ENCODE peak calls at places on chromosomes 2 and 18, in nine cellular contexts. One of them, this sample, is unnamed.

GRCh38 chr2:235494716-235495372 is 1.0 kb downstream of the AGAP1 start:
- DNase-seq in hepatocyte: peak
- DNase-seq in dorsolateral prefrontal cortex: peak
- DNase-seq in neural progenitor cell: peak
- DNase-seq in transverse colon: peak
- DNase-seq in PC-3: peak
- DNase-seq in AG04450: no peak
- DNase-seq in prostate gland: no peak
- DNase-seq in spleen: no peak
- DNase-seq in this sample: peak

GRCh38 chr2:20079546-20080115 is 28.2 kb upstream of the LAPTM4A start:
- DNase-seq in hepatocyte: no peak
- DNase-seq in dorsolateral prefrontal cortex: no peak
- DNase-seq in neural progenitor cell: no peak
- DNase-seq in transverse colon: no peak
- DNase-seq in PC-3: no peak
- DNase-seq in AG04450: no peak
- DNase-seq in prostate gland: no peak
- DNase-seq in spleen: no peak
- DNase-seq in this sample: no peak

GRCh38 chr2:239308696-239309397 is 92.0 kb downstream of the HDAC4 start:
- DNase-seq in hepatocyte: peak
- DNase-seq in dorsolateral prefrontal cortex: no peak
- DNase-seq in neural progenitor cell: no peak
- DNase-seq in transverse colon: peak
- DNase-seq in PC-3: no peak
- DNase-seq in AG04450: peak
- DNase-seq in prostate gland: no peak
- DNase-seq in spleen: peak
- DNase-seq in this sample: no peak

GRCh38 chr2:118237451-118237850 is 149.2 kb downstream of the INSIG2 start:
- DNase-seq in hepatocyte: no peak
- DNase-seq in dorsolateral prefrontal cortex: no peak
- DNase-seq in neural progenitor cell: no peak
- DNase-seq in transverse colon: no peak
- DNase-seq in PC-3: no peak
- DNase-seq in AG04450: no peak
- DNase-seq in prostate gland: no peak
- DNase-seq in spleen: no peak
- DNase-seq in this sample: no peak

GRCh38 chr2:127347734-127348392 is 39.9 kb downstream of the MAP3K2 start:
- DNase-seq in hepatocyte: no peak
- DNase-seq in dorsolateral prefrontal cortex: no peak
- DNase-seq in neural progenitor cell: no peak
- DNase-seq in transverse colon: no peak
- DNase-seq in PC-3: no peak
- DNase-seq in AG04450: no peak
- DNase-seq in prostate gland: no peak
- DNase-seq in spleen: no peak
- DNase-seq in this sample: no peak

GRCh38 chr2:239149501-239149900 is 251.3 kb downstream of the HDAC4 start:
- DNase-seq in hepatocyte: no peak
- DNase-seq in dorsolateral prefrontal cortex: no peak
- DNase-seq in neural progenitor cell: no peak
- DNase-seq in transverse colon: no peak
- DNase-seq in PC-3: no peak
- DNase-seq in AG04450: no peak
- DNase-seq in prostate gland: no peak
- DNase-seq in spleen: peak
- DNase-seq in this sample: no peak

GRCh38 chr2:219619235-219619634 is 8.2 kb upstream of the SLC4A3 start:
- DNase-seq in hepatocyte: no peak
- DNase-seq in dorsolateral prefrontal cortex: no peak
- DNase-seq in neural progenitor cell: peak
- DNase-seq in transverse colon: no peak
- DNase-seq in PC-3: no peak
- DNase-seq in AG04450: no peak
- DNase-seq in prostate gland: no peak
- DNase-seq in spleen: no peak
- DNase-seq in this sample: no peak

GRCh38 chr18:8876887-8877286 is 171.5 kb downstream of the MTCL1 start:
- DNase-seq in hepatocyte: no peak
- DNase-seq in dorsolateral prefrontal cortex: no peak
- DNase-seq in neural progenitor cell: no peak
- DNase-seq in transverse colon: no peak
- DNase-seq in PC-3: peak
- DNase-seq in AG04450: no peak
- DNase-seq in prostate gland: no peak
- DNase-seq in spleen: no peak
- DNase-seq in this sample: no peak

GRCh38 chr2:103152556-103152955 is 390.7 kb downstream of the TMEM182 start:
- DNase-seq in hepatocyte: no peak
- DNase-seq in dorsolateral prefrontal cortex: no peak
- DNase-seq in neural progenitor cell: no peak
- DNase-seq in transverse colon: no peak
- DNase-seq in PC-3: no peak
- DNase-seq in AG04450: no peak
- DNase-seq in prostate gland: no peak
- DNase-seq in spleen: no peak
- DNase-seq in this sample: no peak

GRCh38 chr2:215970425-215970824 is 42.9 kb downstream of the MREG start:
- DNase-seq in hepatocyte: no peak
- DNase-seq in dorsolateral prefrontal cortex: no peak
- DNase-seq in neural progenitor cell: no peak
- DNase-seq in transverse colon: no peak
- DNase-seq in PC-3: peak
- DNase-seq in AG04450: no peak
- DNase-seq in prostate gland: no peak
- DNase-seq in spleen: no peak
- DNase-seq in this sample: no peak

GRCh38 chr2:237061356-237061755 is 24.3 kb upstream of the COPS8 start:
- DNase-seq in hepatocyte: no peak
- DNase-seq in dorsolateral prefrontal cortex: no peak
- DNase-seq in neural progenitor cell: no peak
- DNase-seq in transverse colon: no peak
- DNase-seq in PC-3: no peak
- DNase-seq in AG04450: no peak
- DNase-seq in prostate gland: peak
- DNase-seq in spleen: no peak
- DNase-seq in this sample: no peak

GRCh38 chr2:138445227-138445626 is 56.3 kb upstream of the SPOPL start:
- DNase-seq in hepatocyte: no peak
- DNase-seq in dorsolateral prefrontal cortex: no peak
- DNase-seq in neural progenitor cell: no peak
- DNase-seq in transverse colon: no peak
- DNase-seq in PC-3: no peak
- DNase-seq in AG04450: no peak
- DNase-seq in prostate gland: no peak
- DNase-seq in spleen: no peak
- DNase-seq in this sample: no peak

DNA sequence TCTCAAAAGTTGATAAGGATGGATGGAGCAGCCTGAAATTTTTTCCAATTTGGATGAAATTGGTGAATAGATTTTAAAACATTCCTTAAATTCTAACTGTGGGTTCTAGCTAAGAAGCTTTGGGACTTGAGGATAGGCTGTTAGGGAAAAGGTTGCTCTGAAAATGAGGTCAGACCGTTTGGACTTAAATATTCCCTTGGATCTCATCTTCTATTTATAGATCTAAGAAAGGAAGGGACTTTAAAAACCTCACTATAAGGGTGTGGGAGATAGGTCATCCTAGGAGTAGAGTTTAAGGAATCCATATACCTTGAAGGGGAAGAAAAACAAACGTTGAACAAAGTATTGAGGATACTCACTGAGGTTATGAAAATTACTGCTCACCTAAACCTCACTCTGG is 17.4 kb upstream of the SNORC start:
- DNase-seq in hepatocyte: no peak
- DNase-seq in dorsolateral prefrontal cortex: no peak
- DNase-seq in neural progenitor cell: no peak
- DNase-seq in transverse colon: no peak
- DNase-seq in PC-3: no peak
- DNase-seq in AG04450: no peak
- DNase-seq in prostate gland: no peak
- DNase-seq in spleen: no peak
- DNase-seq in this sample: no peak
- TF ChIP-seq CTCF in hepatocyte: no peak
- TF ChIP-seq CTCF in dorsolateral prefrontal cortex: no peak
- TF ChIP-seq CTCF in neural progenitor cell: no peak
- TF ChIP-seq CTCF in transverse colon: no peak
- TF ChIP-seq CTCF in PC-3: no peak
- TF ChIP-seq CTCF in AG04450: no peak
- TF ChIP-seq CTCF in prostate gland: no peak
- TF ChIP-seq CTCF in spleen: no peak
- TF ChIP-seq CTCF in this sample: no peak

GRCh38 chr2:179174240-179174639 is 90.4 kb downstream of the SESTD1 start:
- DNase-seq in hepatocyte: no peak
- DNase-seq in dorsolateral prefrontal cortex: no peak
- DNase-seq in neural progenitor cell: no peak
- DNase-seq in transverse colon: no peak
- DNase-seq in PC-3: no peak
- DNase-seq in AG04450: no peak
- DNase-seq in prostate gland: no peak
- DNase-seq in spleen: no peak
- DNase-seq in this sample: no peak

GRCh38 chr2:179170897-179171296 is 93.7 kb downstream of the SESTD1 start:
- DNase-seq in hepatocyte: no peak
- DNase-seq in dorsolateral prefrontal cortex: no peak
- DNase-seq in neural progenitor cell: no peak
- DNase-seq in transverse colon: no peak
- DNase-seq in PC-3: no peak
- DNase-seq in AG04450: no peak
- DNase-seq in prostate gland: no peak
- DNase-seq in spleen: no peak
- DNase-seq in this sample: no peak

GRCh38 chr2:179171371-179171770 is 93.3 kb downstream of the SESTD1 start:
- DNase-seq in hepatocyte: no peak
- DNase-seq in dorsolateral prefrontal cortex: no peak
- DNase-seq in neural progenitor cell: no peak
- DNase-seq in transverse colon: no peak
- DNase-seq in PC-3: no peak
- DNase-seq in AG04450: no peak
- DNase-seq in prostate gland: no peak
- DNase-seq in spleen: no peak
- DNase-seq in this sample: no peak

GRCh38 chr2:179177694-179178093 is 86.9 kb downstream of the SESTD1 start:
- DNase-seq in hepatocyte: no peak
- DNase-seq in dorsolateral prefrontal cortex: no peak
- DNase-seq in neural progenitor cell: no peak
- DNase-seq in transverse colon: no peak
- DNase-seq in PC-3: no peak
- DNase-seq in AG04450: no peak
- DNase-seq in prostate gland: no peak
- DNase-seq in spleen: no peak
- DNase-seq in this sample: no peak

DNA sequence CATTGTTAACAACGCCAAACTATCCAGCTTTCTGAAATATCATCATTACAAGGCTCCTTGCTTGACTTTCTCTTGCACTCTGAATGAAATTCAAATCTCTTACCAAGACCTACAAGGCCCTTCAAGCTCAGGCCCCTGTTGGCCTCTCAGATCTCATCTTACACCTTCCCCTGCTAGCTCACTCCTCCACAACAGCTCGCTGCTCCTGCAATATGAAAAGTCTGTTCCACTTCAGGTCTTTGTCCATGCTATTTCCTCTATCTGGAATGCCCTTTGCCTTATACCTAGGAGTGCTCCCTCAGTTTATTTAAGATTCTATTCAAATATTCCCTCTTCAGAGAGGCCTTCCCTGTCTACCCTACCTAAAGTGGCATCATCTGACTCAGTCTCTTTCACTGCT is 91.7 kb downstream of the SESTD1 start:
- DNase-seq in hepatocyte: no peak
- DNase-seq in dorsolateral prefrontal cortex: no peak
- DNase-seq in neural progenitor cell: no peak
- DNase-seq in transverse colon: no peak
- DNase-seq in PC-3: no peak
- DNase-seq in AG04450: no peak
- DNase-seq in prostate gland: no peak
- DNase-seq in spleen: no peak
- DNase-seq in this sample: no peak
- H3K27ac ChIP-seq in hepatocyte: no peak
- H3K27ac ChIP-seq in dorsolateral prefrontal cortex: no peak
- H3K27ac ChIP-seq in neural progenitor cell: no peak
- H3K27ac ChIP-seq in transverse colon: no peak
- H3K27ac ChIP-seq in PC-3: no peak
- H3K27ac ChIP-seq in AG04450: no peak
- H3K27ac ChIP-seq in prostate gland: no peak
- H3K27ac ChIP-seq in spleen: no peak
- H3K27ac ChIP-seq in this sample: no peak

GRCh38 chr18:44453505-44453904 is 227.2 kb upstream of the SETBP1 start:
- DNase-seq in hepatocyte: no peak
- DNase-seq in dorsolateral prefrontal cortex: no peak
- DNase-seq in neural progenitor cell: no peak
- DNase-seq in transverse colon: no peak
- DNase-seq in PC-3: no peak
- DNase-seq in AG04450: no peak
- DNase-seq in prostate gland: no peak
- DNase-seq in spleen: no peak
- DNase-seq in this sample: no peak

GRCh38 chr18:44464401-44465185 is 216.1 kb upstream of the SETBP1 start:
- DNase-seq in hepatocyte: no peak
- DNase-seq in dorsolateral prefrontal cortex: no peak
- DNase-seq in neural progenitor cell: no peak
- DNase-seq in transverse colon: no peak
- DNase-seq in PC-3: no peak
- DNase-seq in AG04450: no peak
- DNase-seq in prostate gland: no peak
- DNase-seq in spleen: no peak
- DNase-seq in this sample: no peak

GRCh38 chr18:44458777-44459176 is 221.9 kb upstream of the SETBP1 start:
- DNase-seq in hepatocyte: peak
- DNase-seq in dorsolateral prefrontal cortex: no peak
- DNase-seq in neural progenitor cell: no peak
- DNase-seq in transverse colon: no peak
- DNase-seq in PC-3: peak
- DNase-seq in AG04450: no peak
- DNase-seq in prostate gland: no peak
- DNase-seq in spleen: no peak
- DNase-seq in this sample: peak
- TF ChIP-seq CTCF in hepatocyte: no peak
- TF ChIP-seq CTCF in dorsolateral prefrontal cortex: no peak
- TF ChIP-seq CTCF in neural progenitor cell: no peak
- TF ChIP-seq CTCF in transverse colon: no peak
- TF ChIP-seq CTCF in PC-3: no peak
- TF ChIP-seq CTCF in AG04450: no peak
- TF ChIP-seq CTCF in prostate gland: no peak
- TF ChIP-seq CTCF in spleen: no peak
- TF ChIP-seq CTCF in this sample: no peak

GRCh38 chr2:101811226-101812015 is 113.9 kb downstream of the MAP4K4 start:
- DNase-seq in hepatocyte: no peak
- DNase-seq in dorsolateral prefrontal cortex: no peak
- DNase-seq in neural progenitor cell: no peak
- DNase-seq in transverse colon: no peak
- DNase-seq in PC-3: no peak
- DNase-seq in AG04450: no peak
- DNase-seq in prostate gland: no peak
- DNase-seq in spleen: no peak
- DNase-seq in this sample: no peak
- H3K27ac ChIP-seq in hepatocyte: no peak
- H3K27ac ChIP-seq in dorsolateral prefrontal cortex: peak
- H3K27ac ChIP-seq in neural progenitor cell: no peak
- H3K27ac ChIP-seq in transverse colon: no peak
- H3K27ac ChIP-seq in PC-3: no peak
- H3K27ac ChIP-seq in AG04450: no peak
- H3K27ac ChIP-seq in prostate gland: no peak
- H3K27ac ChIP-seq in spleen: no peak
- H3K27ac ChIP-seq in this sample: no peak

GRCh38 chr2:37343537-37344434 is 644 bp upstream of the QPCT start:
- DNase-seq in hepatocyte: peak
- DNase-seq in dorsolateral prefrontal cortex: no peak
- DNase-seq in neural progenitor cell: peak
- DNase-seq in transverse colon: no peak
- DNase-seq in PC-3: peak
- DNase-seq in AG04450: no peak
- DNase-seq in prostate gland: no peak
- DNase-seq in spleen: no peak
- DNase-seq in this sample: peak
- TF ChIP-seq CTCF in hepatocyte: peak
- TF ChIP-seq CTCF in dorsolateral prefrontal cortex: peak
- TF ChIP-seq CTCF in neural progenitor cell: peak
- TF ChIP-seq CTCF in transverse colon: no peak
- TF ChIP-seq CTCF in PC-3: peak
- TF ChIP-seq CTCF in AG04450: peak
- TF ChIP-seq CTCF in prostate gland: no peak
- TF ChIP-seq CTCF in spleen: peak
- TF ChIP-seq CTCF in this sample: no peak